ENCODE peak calls at places on chromosomes 16 and 17, in five cellular contexts. One of them, this sample, is unnamed.

GRCh38 chr16:1509307-1510221 is 16.4 kb downstream of the TELO2 start:
- DNase-seq in DND-41: no peak
- DNase-seq in lower lobe of right lung: no peak
- DNase-seq in HFFc6: no peak
- DNase-seq in transverse colon: no peak
- DNase-seq in this sample: no peak

GRCh38 chr17:67582632-67583230 is 135.0 kb upstream of the NOL11 start:
- DNase-seq in DND-41: no peak
- DNase-seq in lower lobe of right lung: no peak
- DNase-seq in HFFc6: no peak
- DNase-seq in transverse colon: peak; percentile 79
- DNase-seq in this sample: no peak

GRCh38 chr16:26598989-26599785 is 467.5 kb upstream of the C16orf82 start:
- DNase-seq in transverse colon: no peak
- DNase-seq in DND-41: no peak
- DNase-seq in HFFc6: no peak
- DNase-seq in lower lobe of right lung: no peak
- DNase-seq in this sample: no peak

GRCh38 chr17:7775058-7775457 is 57.5 kb downstream of the DNAH2 start:
- DNase-seq in HFFc6: no peak
- DNase-seq in lower lobe of right lung: no peak
- DNase-seq in DND-41: no peak
- DNase-seq in transverse colon: no peak
- DNase-seq in this sample: no peak

GRCh38 chr17:59846391-59847165 is 46.2 kb downstream of the TUBD1 start:
- DNase-seq in transverse colon: peak; percentile 51
- DNase-seq in lower lobe of right lung: no peak
- DNase-seq in DND-41: no peak
- DNase-seq in HFFc6: peak; percentile 57
- DNase-seq in this sample: peak; percentile 56

GRCh38 chr16:85306071-85306792 is 194.0 kb upstream of the CIBAR2 start:
- DNase-seq in transverse colon: peak; percentile 87
- DNase-seq in DND-41: peak; percentile 73
- DNase-seq in lower lobe of right lung: peak; percentile 96
- DNase-seq in HFFc6: peak; percentile 82
- DNase-seq in this sample: peak; percentile 88

GRCh38 chr16:546909-547770 is 13.1 kb upstream of the PRR35 start:
- DNase-seq in HFFc6: no peak
- DNase-seq in DND-41: peak; percentile 49
- DNase-seq in lower lobe of right lung: peak; percentile 78
- DNase-seq in transverse colon: peak; percentile 86
- DNase-seq in this sample: no peak

GRCh38 chr17:8650119-8650499 is 19.6 kb upstream of the MYH10 start:
- DNase-seq in DND-41: no peak
- DNase-seq in transverse colon: no peak
- DNase-seq in lower lobe of right lung: no peak
- DNase-seq in HFFc6: no peak
- DNase-seq in this sample: no peak

GRCh38 chr16:20382202-20382948 is 22.2 kb downstream of the PDILT start:
- DNase-seq in DND-41: no peak
- DNase-seq in HFFc6: no peak
- DNase-seq in transverse colon: no peak
- DNase-seq in lower lobe of right lung: no peak
- DNase-seq in this sample: no peak

GRCh38 chr17:48382989-48383388 is 47.0 kb downstream of the SKAP1 start:
- DNase-seq in transverse colon: no peak
- DNase-seq in lower lobe of right lung: no peak
- DNase-seq in DND-41: no peak
- DNase-seq in HFFc6: no peak
- DNase-seq in this sample: no peak

GRCh38 chr17:74749262-74750038 is 1.0 kb downstream of the NHERF1 start:
- DNase-seq in HFFc6: no peak
- DNase-seq in transverse colon: peak; percentile 59
- DNase-seq in lower lobe of right lung: no peak
- DNase-seq in DND-41: peak; percentile 68
- DNase-seq in this sample: peak; percentile 62

GRCh38 chr17:20095366-20096080 is 86.4 kb downstream of the SPECC1 start:
- DNase-seq in lower lobe of right lung: no peak
- DNase-seq in transverse colon: peak; percentile 22
- DNase-seq in DND-41: no peak
- DNase-seq in HFFc6: peak; percentile 49
- DNase-seq in this sample: no peak

GRCh38 chr17:70138309-70138865 is 30.9 kb upstream of the KCNJ2 start:
- DNase-seq in lower lobe of right lung: no peak
- DNase-seq in HFFc6: peak; percentile 19
- DNase-seq in transverse colon: no peak
- DNase-seq in DND-41: no peak
- DNase-seq in this sample: no peak

GRCh38 chr17:14211778-14212177 is 24.9 kb downstream of the CDRT15 start:
- DNase-seq in HFFc6: no peak
- DNase-seq in transverse colon: no peak
- DNase-seq in lower lobe of right lung: peak; percentile 48
- DNase-seq in DND-41: no peak
- DNase-seq in this sample: peak; percentile 51

GRCh38 chr16:86570542-86571196 is 4.0 kb downstream of the FOXC2 start:
- DNase-seq in HFFc6: no peak
- DNase-seq in DND-41: no peak
- DNase-seq in lower lobe of right lung: no peak
- DNase-seq in transverse colon: no peak
- DNase-seq in this sample: no peak

GRCh38 chr16:8845699-8846298 is 23.0 kb downstream of the CARHSP1 start:
- DNase-seq in DND-41: no peak
- DNase-seq in lower lobe of right lung: no peak
- DNase-seq in HFFc6: no peak
- DNase-seq in transverse colon: no peak
- DNase-seq in this sample: no peak

GRCh38 chr17:70624208-70624607 is 454.9 kb downstream of the KCNJ2 start:
- DNase-seq in lower lobe of right lung: no peak
- DNase-seq in DND-41: no peak
- DNase-seq in HFFc6: no peak
- DNase-seq in transverse colon: no peak
- DNase-seq in this sample: no peak

GRCh38 chr17:32350662-32351418 is 883 bp downstream of the ZNF207 start:
- DNase-seq in lower lobe of right lung: no peak
- DNase-seq in DND-41: peak; percentile 62
- DNase-seq in HFFc6: peak; percentile 60
- DNase-seq in transverse colon: peak; percentile 33
- DNase-seq in this sample: peak; percentile 53

GRCh38 chr17:59618894-59619312 is 792 bp upstream of the CLTC start:
- DNase-seq in DND-41: no peak
- DNase-seq in transverse colon: no peak
- DNase-seq in HFFc6: no peak
- DNase-seq in lower lobe of right lung: no peak
- DNase-seq in this sample: no peak

GRCh38 chr17:19714542-19715411 is 1.6 kb downstream of the SLC47A2 start:
- DNase-seq in lower lobe of right lung: no peak
- DNase-seq in DND-41: no peak
- DNase-seq in transverse colon: no peak
- DNase-seq in HFFc6: no peak
- DNase-seq in this sample: no peak

GRCh38 chr16:54930034-54930938 is at the start of gene IRX5:
- DNase-seq in lower lobe of right lung: peak; percentile 93
- DNase-seq in HFFc6: peak; percentile 94
- DNase-seq in transverse colon: peak; percentile 65
- DNase-seq in DND-41: peak; percentile 96
- DNase-seq in this sample: peak; percentile 63

GRCh38 chr16:81889896-81890634 is 111.0 kb downstream of the PLCG2 start:
- DNase-seq in DND-41: peak; percentile 67
- DNase-seq in HFFc6: peak; percentile 69
- DNase-seq in transverse colon: peak; percentile 54
- DNase-seq in lower lobe of right lung: no peak
- DNase-seq in this sample: peak; percentile 72

DNA sequence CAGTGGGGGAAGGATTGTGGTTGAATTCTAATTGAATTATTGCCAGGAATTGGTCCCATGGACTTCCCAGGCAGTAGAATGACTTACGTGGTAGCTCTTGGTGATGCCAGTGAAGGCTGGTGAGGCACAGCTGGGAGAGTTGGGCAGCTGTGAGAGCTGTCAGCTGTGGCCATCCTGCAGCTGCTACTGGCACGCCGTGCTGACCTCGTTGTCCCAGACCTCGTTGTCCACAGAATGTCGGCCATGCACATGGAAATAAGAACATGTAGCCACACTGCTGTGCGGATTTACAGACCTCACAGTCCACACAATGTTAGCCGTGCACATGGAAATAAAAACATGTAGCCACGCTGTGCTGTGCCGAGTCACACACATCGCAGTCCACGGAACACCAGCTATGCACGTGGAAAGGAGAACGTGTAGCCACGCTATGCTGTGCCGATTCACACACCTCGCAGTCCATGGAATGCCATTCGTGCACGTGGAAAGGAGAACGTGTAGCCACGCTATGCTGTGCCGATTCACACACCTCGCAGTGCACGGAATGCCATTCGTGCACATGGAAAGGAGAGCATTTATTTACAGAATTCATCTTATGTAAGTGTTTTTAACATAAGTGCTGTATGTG is 59.2 kb downstream of the BANP start:
- DNase-seq in transverse colon: no peak
- DNase-seq in DND-41: no peak
- DNase-seq in HFFc6: no peak
- DNase-seq in lower lobe of right lung: no peak
- DNase-seq in this sample: no peak
- TF ChIP-seq CTCF in transverse colon: no peak
- TF ChIP-seq CTCF in DND-41: no peak
- TF ChIP-seq CTCF in HFFc6: no peak
- TF ChIP-seq CTCF in lower lobe of right lung: no peak
- TF ChIP-seq CTCF in this sample: no peak

GRCh38 chr17:37570527-37571093 is 38.6 kb downstream of the SYNRG start:
- DNase-seq in DND-41: peak; percentile 21
- DNase-seq in HFFc6: peak; percentile 76
- DNase-seq in lower lobe of right lung: peak; percentile 51
- DNase-seq in transverse colon: peak; percentile 57
- DNase-seq in this sample: peak; percentile 43
- TF ChIP-seq CTCF in DND-41: peak; percentile 56
- TF ChIP-seq CTCF in HFFc6: peak; percentile 74
- TF ChIP-seq CTCF in lower lobe of right lung: peak; percentile 35
- TF ChIP-seq CTCF in transverse colon: peak; percentile 46
- TF ChIP-seq CTCF in this sample: no peak

DNA sequence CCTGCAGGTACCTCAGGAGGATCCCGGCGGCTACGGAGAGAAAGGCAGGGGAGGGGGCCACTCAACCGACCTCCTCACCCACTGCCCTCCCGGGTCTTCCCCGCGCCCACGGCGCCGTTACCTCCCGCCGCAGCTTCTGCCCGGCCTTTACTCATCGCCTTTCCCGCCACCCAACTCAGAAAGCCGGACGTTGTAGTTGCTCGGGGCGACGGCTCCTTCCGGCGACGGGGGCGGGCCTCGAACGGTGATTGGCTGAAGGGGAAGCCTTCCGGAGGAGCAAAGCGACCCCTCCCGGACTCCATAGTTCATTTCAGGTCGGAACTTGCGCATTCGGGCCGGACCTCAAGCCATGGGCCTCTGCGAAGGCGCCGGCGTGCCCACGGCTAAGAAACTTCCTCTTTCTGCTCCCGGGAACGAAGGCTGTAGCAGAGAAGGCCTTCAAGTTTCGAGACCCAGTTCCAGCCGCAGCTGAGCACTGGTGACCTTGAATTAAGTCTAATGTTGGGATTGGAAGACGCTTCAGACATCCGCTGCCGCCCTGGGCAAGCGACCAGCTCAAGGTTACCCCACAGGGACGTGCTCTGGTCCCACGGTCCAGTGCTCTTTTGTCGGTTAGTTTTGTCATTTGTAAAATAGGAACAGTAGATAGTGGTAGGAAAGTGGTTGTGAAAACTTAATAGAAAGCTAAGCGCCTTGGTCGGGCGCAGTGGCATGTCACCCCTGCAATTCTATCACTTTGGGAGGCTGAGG is at the start of gene PSMC3IP:
- DNase-seq in DND-41: peak; percentile 94
- DNase-seq in transverse colon: peak; percentile 97
- DNase-seq in lower lobe of right lung: peak; percentile 96
- DNase-seq in HFFc6: peak; percentile 93
- DNase-seq in this sample: peak; percentile 98
- TF ChIP-seq CTCF in DND-41: peak; percentile 60
- TF ChIP-seq CTCF in transverse colon: peak; percentile 58
- TF ChIP-seq CTCF in lower lobe of right lung: no peak
- TF ChIP-seq CTCF in HFFc6: peak; percentile 59
- TF ChIP-seq CTCF in this sample: peak; percentile 34

DNA sequence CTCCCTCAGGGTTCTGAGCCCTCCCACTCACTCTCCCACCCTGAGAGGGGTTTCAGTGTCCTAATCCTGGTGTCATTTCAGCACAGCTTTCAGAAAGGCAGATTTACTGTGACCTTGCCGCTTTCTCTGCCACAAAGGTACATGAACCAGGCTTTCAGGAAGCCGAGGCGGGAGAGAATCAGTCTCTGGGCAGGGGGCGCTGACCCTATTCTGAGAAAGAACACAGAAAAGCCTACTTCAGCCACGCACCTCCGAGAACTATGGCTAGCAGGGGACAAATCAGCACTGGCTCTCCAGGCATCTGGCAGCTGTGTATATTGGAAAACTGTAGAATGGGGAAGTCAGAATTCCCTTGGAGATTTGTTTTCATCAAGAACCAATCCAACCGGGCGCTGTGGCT is 57.7 kb upstream of the BCAR1 start:
- DNase-seq in lower lobe of right lung: no peak
- DNase-seq in DND-41: no peak
- DNase-seq in HFFc6: no peak
- DNase-seq in transverse colon: no peak
- DNase-seq in this sample: no peak
- TF ChIP-seq CTCF in lower lobe of right lung: no peak
- TF ChIP-seq CTCF in DND-41: no peak
- TF ChIP-seq CTCF in HFFc6: no peak
- TF ChIP-seq CTCF in transverse colon: no peak
- TF ChIP-seq CTCF in this sample: no peak

GRCh38 chr16:6032438-6032837 is 934.8 kb upstream of the EEF2KMT start:
- DNase-seq in DND-41: no peak
- DNase-seq in HFFc6: no peak
- DNase-seq in transverse colon: no peak
- DNase-seq in lower lobe of right lung: no peak
- DNase-seq in this sample: no peak
- TF ChIP-seq CTCF in DND-41: no peak
- TF ChIP-seq CTCF in HFFc6: peak; percentile 49
- TF ChIP-seq CTCF in transverse colon: no peak
- TF ChIP-seq CTCF in lower lobe of right lung: no peak
- TF ChIP-seq CTCF in this sample: no peak

GRCh38 chr17:77479817-77480508 is 339.2 kb downstream of the SEC14L1 start:
- DNase-seq in HFFc6: no peak
- DNase-seq in lower lobe of right lung: no peak
- DNase-seq in transverse colon: no peak
- DNase-seq in DND-41: no peak
- DNase-seq in this sample: no peak
- TF ChIP-seq CTCF in HFFc6: no peak
- TF ChIP-seq CTCF in lower lobe of right lung: no peak
- TF ChIP-seq CTCF in transverse colon: no peak
- TF ChIP-seq CTCF in DND-41: no peak
- TF ChIP-seq CTCF in this sample: no peak

GRCh38 chr17:4719684-4720221 is 9.3 kb downstream of the ARRB2 start:
- DNase-seq in DND-41: no peak
- DNase-seq in lower lobe of right lung: peak; percentile 43
- DNase-seq in HFFc6: no peak
- DNase-seq in transverse colon: no peak
- DNase-seq in this sample: no peak
- TF ChIP-seq CTCF in DND-41: no peak
- TF ChIP-seq CTCF in lower lobe of right lung: no peak
- TF ChIP-seq CTCF in HFFc6: no peak
- TF ChIP-seq CTCF in transverse colon: no peak
- TF ChIP-seq CTCF in this sample: no peak

This sample was measured in GM13976.